ENCODE peak calls at places on chromosomes 3 and 15, in six cellular contexts. J is AG10803; K is NCI-H69; X is colonic mucosa; H is stimulated activated CD8-positive, alpha-beta memory T cell treated with anti-CD3 and anti-CD28 coated beads, Interleukin-7, amount 100 ng/mL, for 4 hours; I is NB4. R is an unnamed sample.

GRCh38 chr3:157388051-157388450 is 48.6 kb upstream of the PTX3 start:
- DNase-seq in J (no peak), K (peak), X (no peak), H (no peak), I (no peak), R (no peak)

GRCh38 chr3:41317718-41318117 is 118.4 kb downstream of the CTNNB1 start:
- DNase-seq in J (peak), K (no peak), X (no peak), H (no peak), I (no peak), R (no peak)

GRCh38 chr3:108879915-108880314 is 57.3 kb downstream of the TRAT1 start:
- DNase-seq in J (no peak), K (no peak), X (no peak), H (no peak), I (no peak), R (no peak)

GRCh38 chr3:56878046-56878445 is 76.3 kb upstream of the ARHGEF3 start:
- DNase-seq in J (no peak), K (no peak), X (no peak), H (peak), I (peak), R (no peak)

GRCh38 chr3:174153875-174154274 is 705.3 kb upstream of the NAALADL2 start:
- DNase-seq in J (peak), K (no peak), X (no peak), H (no peak), I (no peak), R (no peak)

GRCh38 chr15:51227967-51228783 is 110.2 kb downstream of the CYP19A1 start:
- DNase-seq in J (peak), K (peak), X (no peak), H (no peak), I (peak), R (no peak)

GRCh38 chr15:51030649-51031316 is 63.9 kb downstream of the TNFAIP8L3 start:
- DNase-seq in J (peak), K (no peak), X (no peak), H (no peak), I (no peak), R (no peak)

GRCh38 chr3:122064318-122064717 is 9.2 kb downstream of the CD86 start:
- DNase-seq in J (no peak), K (no peak), X (no peak), H (no peak), I (no peak), R (no peak)

GRCh38 chr3:193662757-193663322 is 69.8 kb downstream of the OPA1 start:
- DNase-seq in J (no peak), K (no peak), X (no peak), H (no peak), I (no peak), R (no peak)

GRCh38 chr3:158846803-158847465 is 45.1 kb downstream of the MFSD1 start:
- DNase-seq in J (no peak), K (no peak), X (no peak), H (no peak), I (no peak), R (no peak)

GRCh38 chr3:11555211-11555782 is 88.4 kb downstream of the VGLL4 start:
- DNase-seq in J (no peak), K (no peak), X (no peak), H (no peak), I (no peak), R (no peak)

GRCh38 chr3:103947062-103947461 is 1419.6 kb upstream of the ALCAM start:
- DNase-seq in J (no peak), K (no peak), X (no peak), H (no peak), I (no peak), R (no peak)

GRCh38 chr3:159844383-159844730 is 144.3 kb upstream of the IL12A start:
- DNase-seq in J (no peak), K (no peak), X (no peak), H (no peak), I (no peak), R (no peak)

GRCh38 chr3:52527732-52528595 is 5.7 kb downstream of the NT5DC2 start:
- DNase-seq in J (no peak), K (no peak), X (no peak), H (no peak), I (no peak), R (no peak)

GRCh38 chr15:35626531-35626930 is 80.6 kb upstream of the DPH6 start:
- DNase-seq in J (peak), K (no peak), X (no peak), H (no peak), I (no peak), R (no peak)

GRCh38 chr15:39172380-39173281 is 408.2 kb upstream of the THBS1 start:
- DNase-seq in J (peak), K (peak), X (no peak), H (no peak), I (no peak), R (no peak)

GRCh38 chr3:165195628-165196576 is at the start of gene SLITRK3:
- DNase-seq in J (no peak), K (peak), X (no peak), H (no peak), I (no peak), R (no peak)

GRCh38 chr15:101526890-101527289 is 37.4 kb upstream of the PCSK6 start:
- DNase-seq in J (no peak), K (no peak), X (no peak), H (no peak), I (no peak), R (no peak)

GRCh38 chr15:56243774-56244236 is at the start of gene RFX7:
- DNase-seq in J (peak), K (peak), X (peak), H (peak), I (peak), R (peak)

GRCh38 chr3:133894334-133895207 is 1.1 kb downstream of the RAB6B start:
- DNase-seq in J (no peak), K (peak), X (no peak), H (no peak), I (no peak), R (no peak)